ENCODE peak calls at places on chromosome 20, in six cellular contexts. V is fibroblast of pulmonary artery; R is anterior cingulate cortex; M is kidney tubule cell; X is effector memory CD4-positive, alpha-beta T cell; L is H54. C is an unnamed sample.

GRCh38 chr20:25128649-25129048 is 46.7 kb upstream of the VSX1 start:
- DNase-seq in V (no peak), R (no peak), M (no peak), X (no peak), L (no peak), C (no peak)

GRCh38 chr20:63685269-63686026 is 11.0 kb upstream of the TNFRSF6B start:
- DNase-seq in V (no peak), R (no peak), M (no peak), X (no peak), L (no peak), C (no peak)

GRCh38 chr20:57440678-57441509 is 49.7 kb downstream of the RBM38 start:
- DNase-seq in V (peak), R (peak), M (no peak), X (no peak), L (no peak), C (peak)

GRCh38 chr20:56091635-56092180 is 86.4 kb upstream of the CBLN4 start:
- DNase-seq in V (no peak), R (no peak), M (peak), X (no peak), L (no peak), C (no peak)

GRCh38 chr20:45049904-45050471 is 50.9 kb downstream of the KCNS1 start:
- DNase-seq in V (no peak), R (peak), M (no peak), X (no peak), L (no peak), C (no peak)

GRCh38 chr20:3759316-3759715 is 8.2 kb downstream of the ADISSP start:
- DNase-seq in V (no peak), R (no peak), M (no peak), X (no peak), L (no peak), C (no peak)

GRCh38 chr20:48350291-48350988 is 477.4 kb downstream of the PREX1 start:
- DNase-seq in V (peak), R (no peak), M (peak), X (no peak), L (no peak), C (no peak)

GRCh38 chr20:63342561-63343459 is 18.3 kb downstream of the CHRNA4 start:
- DNase-seq in V (no peak), R (peak), M (no peak), X (no peak), L (no peak), C (no peak)

GRCh38 chr20:330233-331149 is 5.1 kb downstream of the SOX12 start:
- DNase-seq in V (peak), R (peak), M (peak), X (peak), L (peak), C (peak)

GRCh38 chr20:11965602-11966001 is 47.9 kb downstream of the BTBD3 start:
- DNase-seq in V (no peak), R (no peak), M (no peak), X (no peak), L (no peak), C (no peak)

GRCh38 chr20:45359406-45360148 is 3.4 kb upstream of the SYS1 start:
- DNase-seq in V (peak), R (no peak), M (peak), X (no peak), L (no peak), C (peak)

GRCh38 chr20:36736451-36737182 is 9.3 kb downstream of the NDRG3 start:
- DNase-seq in V (no peak), R (no peak), M (no peak), X (no peak), L (no peak), C (no peak)

GRCh38 chr20:7432612-7433011 is 507.6 kb downstream of the HAO1 start:
- DNase-seq in V (no peak), R (no peak), M (no peak), X (no peak), L (no peak), C (no peak)

GRCh38 chr20:47213960-47214359 is 142.5 kb downstream of the ZMYND8 start:
- DNase-seq in V (no peak), R (no peak), M (no peak), X (no peak), L (no peak), C (no peak)

GRCh38 chr20:33423141-33423834 is 20.3 kb downstream of the SNTA1 start:
- DNase-seq in V (peak), R (peak), M (peak), X (no peak), L (peak), C (peak)

GRCh38 chr20:24995741-24996448 is 3.3 kb upstream of the APMAP start:
- DNase-seq in V (peak), R (no peak), M (no peak), X (no peak), L (peak), C (no peak)

GRCh38 chr20:2390971-2391675 is 10.4 kb downstream of the TGM6 start:
- DNase-seq in V (no peak), R (no peak), M (no peak), X (no peak), L (no peak), C (no peak)

GRCh38 chr20:41798926-41799502 is 180.8 kb upstream of the CHD6 start:
- DNase-seq in V (no peak), R (no peak), M (no peak), X (no peak), L (no peak), C (no peak)

GRCh38 chr20:50172347-50173013 is 18.1 kb upstream of the CEBPB start:
- DNase-seq in V (peak), R (no peak), M (peak), X (no peak), L (no peak), C (peak)

GRCh38 chr20:22460231-22460630 is 124.1 kb downstream of the FOXA2 start:
- DNase-seq in V (no peak), R (no peak), M (no peak), X (no peak), L (no peak), C (no peak)

GRCh38 chr20:61837200-61837599 is 228.5 kb downstream of the TAF4 start:
- DNase-seq in V (no peak), R (no peak), M (no peak), X (no peak), L (no peak), C (no peak)

GRCh38 chr20:49658508-49658907 is 55.2 kb downstream of the B4GALT5 start:
- DNase-seq in V (no peak), R (no peak), M (no peak), X (no peak), L (no peak), C (no peak)

GRCh38 chr20:56875052-56875663 is 246.1 kb downstream of the TFAP2C start:
- DNase-seq in V (peak), R (no peak), M (peak), X (no peak), L (peak), C (peak)

GRCh38 chr20:54267510-54268003 is 59.7 kb downstream of the PFDN4 start:
- DNase-seq in V (peak), R (no peak), M (peak), X (no peak), L (no peak), C (peak)

GRCh38 chr20:59825563-59825920 is 107.9 kb downstream of the SYCP2 start:
- DNase-seq in V (no peak), R (no peak), M (no peak), X (no peak), L (no peak), C (no peak)

GRCh38 chr20:50447102-50447804 is 62.9 kb upstream of the PTPN1 start:
- DNase-seq in V (no peak), R (no peak), M (no peak), X (no peak), L (no peak), C (no peak)

GRCh38 chr20:51749674-51750036 is 18.5 kb downstream of the ATP9A start:
- DNase-seq in V (peak), R (no peak), M (peak), X (no peak), L (no peak), C (peak)

GRCh38 chr20:62624325-62624690 is 18.0 kb upstream of the SLCO4A1 start:
- DNase-seq in V (no peak), R (no peak), M (peak), X (no peak), L (no peak), C (no peak)

GRCh38 chr20:3202965-3203314 is 1.5 kb downstream of the DDRGK1 start:
- DNase-seq in V (no peak), R (no peak), M (no peak), X (no peak), L (no peak), C (no peak)

C was measured in fibroblast of lung.